ENCODE peak calls at places on chromosomes 13 and 19, in nine cellular contexts. F is colonic mucosa, G is neural progenitor cell, H is cardiac muscle cell, M is neural crest cell, I is thoracic aorta, A is tibial nerve, P is AG04450, K is Peyer's patch. R is an unnamed sample.

GRCh38 chr19:3573858-3574637 is 1.3 kb downstream of the HMG20B start:
- DNase-seq in F (peak; percentile 95), G (peak; percentile 98), H (peak; percentile 96), M (peak; percentile 81), I (peak; percentile 68), A (peak; percentile 75), P (peak; percentile 75), K (peak; percentile 81), R (peak; percentile 89)

GRCh38 chr13:93496985-93497673 is 270.5 kb downstream of the GPC6 start:
- DNase-seq in F (no peak), G (peak; percentile 11), H (peak; percentile 77), M (no peak), I (no peak), A (no peak), P (no peak), K (no peak), R (no peak)

GRCh38 chr13:37277435-37278144 is 172.1 kb upstream of the CSNK1A1L start:
- DNase-seq in F (no peak), G (no peak), H (no peak), M (no peak), I (no peak), A (no peak), P (peak; percentile 7), K (no peak), R (no peak)

GRCh38 chr13:99967498-99967883 is 4.1 kb downstream of the ZIC5 start:
- DNase-seq in F (no peak), G (peak; percentile 18), H (no peak), M (no peak), I (no peak), A (no peak), P (no peak), K (no peak), R (no peak)

GRCh38 chr13:75485286-75486062 is 3.5 kb upstream of the TBC1D4 start:
- DNase-seq in F (no peak), G (no peak), H (no peak), M (no peak), I (no peak), A (no peak), P (no peak), K (no peak), R (no peak)

GRCh38 chr19:843180-843835 is 2.5 kb downstream of the PRTN3 start:
- DNase-seq in F (no peak), G (peak; percentile 79), H (peak; percentile 71), M (no peak), I (no peak), A (no peak), P (no peak), K (no peak), R (no peak)

GRCh38 chr19:8259142-8259921 is 48.8 kb downstream of the CD320 start:
- DNase-seq in F (no peak), G (no peak), H (no peak), M (no peak), I (no peak), A (no peak), P (no peak), K (no peak), R (no peak)

GRCh38 chr13:64529874-64530485 is 2700.2 kb downstream of the PCDH9 start:
- DNase-seq in F (no peak), G (peak; percentile 20), H (peak; percentile 34), M (no peak), I (no peak), A (no peak), P (no peak), K (no peak), R (no peak)

GRCh38 chr19:55958356-55958755 is 10.7 kb downstream of the NLRP8 start:
- DNase-seq in F (no peak), G (no peak), H (no peak), M (no peak), I (no peak), A (no peak), P (no peak), K (no peak), R (peak; percentile 84)

GRCh38 chr13:74847966-74848365 is 634.0 kb downstream of the TBC1D4 start:
- DNase-seq in F (no peak), G (no peak), H (no peak), M (no peak), I (no peak), A (no peak), P (no peak), K (no peak), R (no peak)

GRCh38 chr19:1251233-1251502 is 2.8 kb downstream of the MIDN start:
- DNase-seq in F (peak; percentile 81), G (peak; percentile 60), H (peak; percentile 60), M (no peak), I (no peak), A (peak; percentile 65), P (no peak), K (no peak), R (no peak)

GRCh38 chr19:19034204-19034624 is 811 bp downstream of the ARMC6 start:
- DNase-seq in F (peak; percentile 84), G (peak; percentile 72), H (peak; percentile 70), M (peak; percentile 8), I (no peak), A (no peak), P (no peak), K (peak; percentile 44), R (peak; percentile 69)

GRCh38 chr13:112144616-112145220 is 77.8 kb downstream of the SOX1 start:
- DNase-seq in F (no peak), G (no peak), H (no peak), M (no peak), I (no peak), A (no peak), P (no peak), K (no peak), R (no peak)

GRCh38 chr13:94825507-94825906 is 113.2 kb upstream of the SOX21 start:
- DNase-seq in F (peak; percentile 28), G (peak; percentile 92), H (peak; percentile 5), M (peak; percentile 14), I (no peak), A (peak; percentile 37), P (no peak), K (no peak), R (no peak)

GRCh38 chr19:14786421-14786851 is 8.1 kb upstream of the ADGRE2 start:
- DNase-seq in F (no peak), G (peak; percentile 80), H (peak; percentile 25), M (peak; percentile 52), I (no peak), A (no peak), P (no peak), K (no peak), R (no peak)

GRCh38 chr13:56166864-56167263 is 973.9 kb upstream of the PRR20A start:
- DNase-seq in F (no peak), G (peak; percentile 4), H (no peak), M (no peak), I (no peak), A (no peak), P (no peak), K (no peak), R (no peak)

GRCh38 chr19:38920529-38921419 is 8.8 kb upstream of the CCER2 start:
- DNase-seq in F (no peak), G (no peak), H (no peak), M (no peak), I (no peak), A (no peak), P (no peak), K (no peak), R (no peak)

GRCh38 chr19:49677232-49677881 is at the start of gene PRMT1:
- DNase-seq in F (no peak), G (no peak), H (peak; percentile 65), M (peak; percentile 51), I (no peak), A (no peak), P (no peak), K (peak; percentile 51), R (no peak)

GRCh38 chr13:46530084-46530935 is 22.7 kb upstream of the LRCH1 start:
- DNase-seq in F (no peak), G (no peak), H (no peak), M (no peak), I (no peak), A (no peak), P (no peak), K (no peak), R (no peak)

GRCh38 chr13:75704194-75704941 is 68.2 kb downstream of the LMO7 start:
- DNase-seq in F (no peak), G (no peak), H (peak; percentile 11), M (no peak), I (no peak), A (no peak), P (peak; percentile 48), K (no peak), R (peak; percentile 54)

GRCh38 chr19:47035127-47035494 is 13.3 kb downstream of the TMEM160 start:
- DNase-seq in F (peak; percentile 45), G (peak; percentile 86), H (no peak), M (no peak), I (no peak), A (no peak), P (no peak), K (no peak), R (no peak)
- TF ChIP-seq CTCF in F (no peak), G (no peak), H (no peak), M (no peak), I (no peak), A (no peak), P (no peak), K (no peak), R (no peak)

DNA sequence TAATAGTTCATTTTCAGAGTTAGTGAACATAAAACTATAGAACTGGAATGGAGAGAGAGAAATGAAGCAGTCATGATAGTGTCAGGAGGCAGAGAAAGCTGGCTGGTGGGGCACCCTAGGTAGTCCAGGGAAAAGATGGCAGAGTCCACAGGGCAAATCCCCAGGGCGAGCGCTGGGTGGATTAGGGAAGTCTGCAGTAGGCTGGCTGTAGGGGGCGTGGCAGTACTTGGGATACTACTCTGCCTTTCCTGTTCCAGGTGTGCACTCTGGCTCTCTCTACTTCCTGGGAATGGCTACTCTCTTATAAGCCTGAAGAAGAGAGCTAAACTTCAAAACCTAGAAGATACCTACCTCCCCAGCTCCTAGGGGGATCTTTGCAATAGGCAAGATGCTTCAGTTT is 232.9 kb upstream of the SLC10A2 start:
- DNase-seq in F (peak; percentile 56), G (peak; percentile 39), H (no peak), M (no peak), I (no peak), A (no peak), P (no peak), K (no peak), R (no peak)
- TF ChIP-seq CTCF in F (no peak), G (peak; percentile 36), H (no peak), M (no peak), I (no peak), A (no peak), P (no peak), K (no peak), R (peak; percentile 19)

GRCh38 chr19:54137913-54138776 is 583 bp downstream of the CNOT3 start:
- DNase-seq in F (peak; percentile 36), G (peak; percentile 75), H (peak; percentile 37), M (no peak), I (no peak), A (no peak), P (no peak), K (no peak), R (no peak)
- TF ChIP-seq CTCF in F (no peak), G (peak; percentile 50), H (no peak), M (peak; percentile 44), I (no peak), A (no peak), P (peak; percentile 12), K (no peak), R (no peak)

GRCh38 chr13:57552441-57552840 is 79.1 kb upstream of the PCDH17 start:
- DNase-seq in F (no peak), G (no peak), H (no peak), M (no peak), I (no peak), A (no peak), P (no peak), K (no peak), R (no peak)

GRCh38 chr13:57553932-57554331 is 77.6 kb upstream of the PCDH17 start:
- DNase-seq in F (no peak), G (no peak), H (no peak), M (no peak), I (no peak), A (no peak), P (no peak), K (no peak), R (no peak)

GRCh38 chr13:57557979-57558529 is 73.5 kb upstream of the PCDH17 start:
- DNase-seq in F (no peak), G (peak; percentile 67), H (peak; percentile 33), M (no peak), I (no peak), A (no peak), P (no peak), K (no peak), R (peak; percentile 21)
- TF ChIP-seq CTCF in F (no peak), G (peak; percentile 64), H (no peak), M (peak; percentile 71), I (no peak), A (no peak), P (no peak), K (peak; percentile 51), R (peak; percentile 57)